ENCODE peak calls at places on chromosomes 2 and 18, in five cellular contexts. One of them, this sample, is unnamed.

GRCh38 chr18:363327-364115 is 95.7 kb upstream of the THOC1 start:
- DNase-seq in A549: no peak
- DNase-seq in K562: no peak
- DNase-seq in WTC11: no peak
- DNase-seq in HepG2: no peak
- DNase-seq in this sample: peak

GRCh38 chr2:196515041-196515440 is 124.5 kb upstream of the CCDC150 start:
- DNase-seq in K562: no peak
- DNase-seq in HepG2: no peak
- DNase-seq in A549: no peak
- DNase-seq in WTC11: no peak
- DNase-seq in this sample: no peak

GRCh38 chr2:26757873-26758789 is 6.0 kb upstream of the SLC35F6 start:
- DNase-seq in HepG2: peak
- DNase-seq in K562: no peak
- DNase-seq in WTC11: peak
- DNase-seq in A549: peak
- DNase-seq in this sample: peak

GRCh38 chr18:62061812-62062211 is 125.0 kb downstream of the PIGN start:
- DNase-seq in WTC11: no peak
- DNase-seq in A549: no peak
- DNase-seq in HepG2: no peak
- DNase-seq in K562: no peak
- DNase-seq in this sample: no peak

GRCh38 chr2:72745679-72746368 is 80.0 kb downstream of the EXOC6B start:
- DNase-seq in A549: peak
- DNase-seq in K562: peak
- DNase-seq in WTC11: no peak
- DNase-seq in HepG2: peak
- DNase-seq in this sample: peak

GRCh38 chr18:7273301-7273911 is 42.5 kb downstream of the LRRC30 start:
- DNase-seq in K562: no peak
- DNase-seq in HepG2: no peak
- DNase-seq in A549: no peak
- DNase-seq in WTC11: no peak
- DNase-seq in this sample: peak

GRCh38 chr2:38268691-38269309 is 108.3 kb downstream of the ATL2 start:
- DNase-seq in K562: no peak
- DNase-seq in HepG2: no peak
- DNase-seq in WTC11: no peak
- DNase-seq in A549: no peak
- DNase-seq in this sample: no peak

GRCh38 chr2:24635181-24635580 is 144.1 kb downstream of the NCOA1 start:
- DNase-seq in HepG2: no peak
- DNase-seq in K562: no peak
- DNase-seq in WTC11: no peak
- DNase-seq in A549: no peak
- DNase-seq in this sample: no peak

GRCh38 chr2:173355866-173356508 is 1.3 kb downstream of the CDCA7 start:
- DNase-seq in HepG2: peak
- DNase-seq in K562: no peak
- DNase-seq in WTC11: no peak
- DNase-seq in A549: no peak
- DNase-seq in this sample: peak

GRCh38 chr2:42523341-42523740 is 29.6 kb upstream of the KCNG3 start:
- DNase-seq in K562: no peak
- DNase-seq in A549: no peak
- DNase-seq in HepG2: no peak
- DNase-seq in WTC11: no peak
- DNase-seq in this sample: no peak

GRCh38 chr18:49335677-49336076 is 124.8 kb downstream of the DYM start:
- DNase-seq in HepG2: peak
- DNase-seq in A549: no peak
- DNase-seq in WTC11: peak
- DNase-seq in K562: no peak
- DNase-seq in this sample: no peak

GRCh38 chr2:202335791-202336467 is 40.2 kb upstream of the BMPR2 start:
- DNase-seq in A549: no peak
- DNase-seq in WTC11: no peak
- DNase-seq in HepG2: no peak
- DNase-seq in K562: no peak
- DNase-seq in this sample: peak

GRCh38 chr18:36200354-36200771 is 13.1 kb downstream of the MOCOS start:
- DNase-seq in WTC11: no peak
- DNase-seq in HepG2: no peak
- DNase-seq in K562: peak
- DNase-seq in A549: no peak
- DNase-seq in this sample: no peak

GRCh38 chr2:225582355-225583116 is 183.0 kb downstream of the NYAP2 start:
- DNase-seq in HepG2: no peak
- DNase-seq in A549: no peak
- DNase-seq in WTC11: no peak
- DNase-seq in K562: no peak
- DNase-seq in this sample: no peak

GRCh38 chr2:193701484-193701883 is 1506.8 kb upstream of the TMEFF2 start:
- DNase-seq in K562: no peak
- DNase-seq in HepG2: no peak
- DNase-seq in WTC11: no peak
- DNase-seq in A549: no peak
- DNase-seq in this sample: no peak

GRCh38 chr2:215965532-215966152 is 47.7 kb downstream of the MREG start:
- DNase-seq in A549: no peak
- DNase-seq in K562: no peak
- DNase-seq in HepG2: no peak
- DNase-seq in WTC11: no peak
- DNase-seq in this sample: no peak

GRCh38 chr2:187372213-187372612 is 75.8 kb downstream of the CALCRL start:
- DNase-seq in K562: no peak
- DNase-seq in WTC11: no peak
- DNase-seq in A549: no peak
- DNase-seq in HepG2: no peak
- DNase-seq in this sample: no peak

GRCh38 chr2:240593703-240594451 is 7.3 kb downstream of the CAPN10 start:
- DNase-seq in K562: no peak
- DNase-seq in HepG2: no peak
- DNase-seq in A549: no peak
- DNase-seq in WTC11: peak
- DNase-seq in this sample: no peak

GRCh38 chr2:143955416-143956075 is 564.4 kb downstream of the ZEB2 start:
- DNase-seq in A549: no peak
- DNase-seq in K562: no peak
- DNase-seq in WTC11: no peak
- DNase-seq in HepG2: no peak
- DNase-seq in this sample: no peak

GRCh38 chr2:38187416-38188127 is 111.6 kb upstream of the CYP1B1 start:
- DNase-seq in WTC11: no peak
- DNase-seq in K562: no peak
- DNase-seq in HepG2: no peak
- DNase-seq in A549: no peak
- DNase-seq in this sample: peak

GRCh38 chr2:234425923-234426603 is 70.8 kb downstream of the ARL4C start:
- DNase-seq in WTC11: no peak
- DNase-seq in K562: no peak
- DNase-seq in HepG2: no peak
- DNase-seq in A549: no peak
- DNase-seq in this sample: no peak

GRCh38 chr2:55947759-55948158 is 24.2 kb upstream of the EFEMP1 start:
- DNase-seq in WTC11: no peak
- DNase-seq in K562: no peak
- DNase-seq in A549: no peak
- DNase-seq in HepG2: no peak
- DNase-seq in this sample: no peak

GRCh38 chr2:179106342-179107178 is 56.6 kb upstream of the CCDC141 start:
- DNase-seq in WTC11: no peak
- DNase-seq in K562: no peak
- DNase-seq in A549: peak
- DNase-seq in HepG2: peak
- DNase-seq in this sample: peak

DNA sequence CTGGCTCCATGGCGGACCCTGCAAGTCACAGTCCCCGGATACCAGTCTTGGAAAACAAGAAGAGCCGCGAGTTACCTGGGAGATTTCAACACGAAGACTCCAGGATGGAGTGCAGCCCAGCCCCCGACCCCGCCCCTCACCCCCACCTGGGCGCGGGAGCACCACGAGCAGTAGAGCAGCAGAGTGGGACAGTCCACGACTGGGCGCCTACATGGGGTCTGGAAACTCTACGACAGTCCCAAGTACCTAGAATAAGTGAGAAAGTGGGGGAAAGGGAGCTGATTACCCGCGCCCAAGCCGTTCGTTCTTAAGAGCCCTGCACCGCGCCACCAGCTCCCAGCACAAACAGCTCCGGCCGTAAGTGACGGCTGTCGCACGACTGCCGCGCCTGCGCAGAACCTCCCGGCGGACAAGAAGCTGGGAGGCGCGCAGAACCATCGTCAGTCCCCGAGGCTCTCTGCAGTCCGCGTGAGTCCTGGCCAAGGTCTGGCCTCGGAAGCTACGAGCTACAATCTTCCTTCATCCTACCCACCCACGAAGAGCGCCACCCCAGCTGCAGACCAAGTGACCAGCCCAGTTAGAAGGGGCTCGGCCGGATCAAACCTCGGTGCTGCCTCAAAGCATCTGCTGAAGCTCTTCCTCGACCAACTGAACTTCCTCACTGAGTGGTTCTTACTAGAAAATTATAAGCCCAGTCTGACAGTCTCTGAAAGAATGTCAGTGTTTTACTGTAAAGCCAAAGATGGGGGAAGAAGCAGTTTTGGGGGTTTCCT is at the start of gene DPY30:
- DNase-seq in WTC11: peak
- DNase-seq in HepG2: peak
- DNase-seq in K562: peak
- DNase-seq in A549: peak
- DNase-seq in this sample: peak
- TF ChIP-seq JUN in WTC11: peak
- TF ChIP-seq JUN in HepG2: no peak
- TF ChIP-seq JUN in K562: peak
- TF ChIP-seq JUN in A549: peak
- TF ChIP-seq JUN in this sample: no peak

GRCh38 chr2:161943012-161943411 is 131.0 kb downstream of the DPP4 start:
- DNase-seq in K562: no peak
- DNase-seq in HepG2: no peak
- DNase-seq in A549: no peak
- DNase-seq in WTC11: no peak
- DNase-seq in this sample: no peak

GRCh38 chr2:161947394-161947793 is 126.6 kb downstream of the DPP4 start:
- DNase-seq in HepG2: no peak
- DNase-seq in K562: no peak
- DNase-seq in A549: no peak
- DNase-seq in WTC11: no peak
- DNase-seq in this sample: no peak

GRCh38 chr2:161946489-161947107 is 127.4 kb downstream of the DPP4 start:
- DNase-seq in HepG2: peak
- DNase-seq in WTC11: no peak
- DNase-seq in A549: no peak
- DNase-seq in K562: no peak
- DNase-seq in this sample: peak
- TF ChIP-seq JUN in HepG2: no peak
- TF ChIP-seq JUN in WTC11: no peak
- TF ChIP-seq JUN in A549: no peak
- TF ChIP-seq JUN in K562: no peak
- TF ChIP-seq JUN in this sample: no peak

GRCh38 chr2:226659416-226659815 is 140.2 kb downstream of the IRS1 start:
- DNase-seq in A549: no peak
- DNase-seq in WTC11: no peak
- DNase-seq in HepG2: no peak
- DNase-seq in K562: no peak
- DNase-seq in this sample: no peak

GRCh38 chr2:226655871-226656270 is 143.7 kb downstream of the IRS1 start:
- DNase-seq in HepG2: no peak
- DNase-seq in K562: no peak
- DNase-seq in WTC11: no peak
- DNase-seq in A549: no peak
- DNase-seq in this sample: no peak

GRCh38 chr2:226657340-226658053 is 142.1 kb downstream of the IRS1 start:
- DNase-seq in A549: no peak
- DNase-seq in WTC11: no peak
- DNase-seq in HepG2: peak
- DNase-seq in K562: no peak
- DNase-seq in this sample: no peak

GRCh38 chr2:226658555-226658954 is 141.1 kb downstream of the IRS1 start:
- DNase-seq in HepG2: no peak
- DNase-seq in A549: no peak
- DNase-seq in WTC11: no peak
- DNase-seq in K562: no peak
- DNase-seq in this sample: no peak

GRCh38 chr2:226656367-226656766 is 143.3 kb downstream of the IRS1 start:
- DNase-seq in WTC11: no peak
- DNase-seq in HepG2: peak
- DNase-seq in A549: no peak
- DNase-seq in K562: no peak
- DNase-seq in this sample: no peak
- TF ChIP-seq JUN in WTC11: no peak
- TF ChIP-seq JUN in HepG2: no peak
- TF ChIP-seq JUN in A549: no peak
- TF ChIP-seq JUN in K562: no peak
- TF ChIP-seq JUN in this sample: no peak

GRCh38 chr2:120262761-120263428 is 10.2 kb downstream of the RALB start:
- DNase-seq in K562: peak
- DNase-seq in WTC11: no peak
- DNase-seq in HepG2: no peak
- DNase-seq in A549: no peak
- DNase-seq in this sample: no peak

GRCh38 chr2:120262150-120262549 is 9.5 kb downstream of the RALB start:
- DNase-seq in K562: no peak
- DNase-seq in A549: no peak
- DNase-seq in HepG2: no peak
- DNase-seq in WTC11: no peak
- DNase-seq in this sample: no peak

GRCh38 chr2:120260736-120261135 is 8.1 kb downstream of the RALB start:
- DNase-seq in A549: no peak
- DNase-seq in HepG2: no peak
- DNase-seq in WTC11: no peak
- DNase-seq in K562: no peak
- DNase-seq in this sample: peak

GRCh38 chr2:120258140-120258539 is 5.5 kb downstream of the RALB start:
- DNase-seq in WTC11: no peak
- DNase-seq in K562: no peak
- DNase-seq in A549: no peak
- DNase-seq in HepG2: no peak
- DNase-seq in this sample: no peak

DNA sequence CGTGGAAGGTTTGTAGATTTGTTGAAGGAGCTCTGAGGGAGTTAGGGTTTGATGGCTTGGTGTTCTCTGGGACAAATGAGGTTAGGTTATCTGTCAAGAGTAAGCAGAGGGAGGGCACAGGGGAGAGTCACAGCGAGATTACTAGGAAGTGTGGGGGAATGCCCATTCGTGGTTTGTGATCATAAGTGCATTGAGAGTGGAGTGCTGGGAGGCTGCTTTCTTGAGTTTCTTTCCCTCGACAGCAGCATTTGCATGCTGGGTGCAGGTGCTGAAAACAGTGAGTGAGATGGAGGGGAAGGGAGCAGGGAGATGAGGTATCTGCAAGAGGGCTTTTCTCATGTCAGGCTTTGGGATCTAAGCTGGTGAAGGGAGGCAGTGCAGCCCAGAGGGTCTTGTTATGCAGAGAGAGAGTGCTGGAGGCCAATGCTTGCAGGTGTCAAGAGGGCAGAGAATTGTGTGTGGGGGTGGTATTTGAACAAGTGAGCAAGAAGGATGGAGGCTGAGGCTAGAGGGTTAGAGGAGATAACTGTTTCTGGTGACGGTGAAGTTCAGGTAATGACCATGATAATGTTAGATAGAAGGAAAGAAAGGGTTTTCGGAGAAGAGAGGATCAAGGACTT is 8.8 kb downstream of the RALB start:
- DNase-seq in K562: no peak
- DNase-seq in A549: no peak
- DNase-seq in HepG2: no peak
- DNase-seq in WTC11: no peak
- DNase-seq in this sample: no peak
- TF ChIP-seq JUN in K562: no peak
- TF ChIP-seq JUN in A549: no peak
- TF ChIP-seq JUN in HepG2: no peak
- TF ChIP-seq JUN in WTC11: no peak
- TF ChIP-seq JUN in this sample: no peak